ENCODE peak calls at places on chromosomes 5 and 9, in seven cellular contexts. C is fibroblast of the conjunctiva; V is GOT3; Z is natural killer cell; D is activated gamma-delta T cell treated with Interleukin-2 at 50 U/mL for 16 hours; I is activated T-helper 9 cell treated with anti-CD3 and anti-CD28 coated beads, Interleukin-2, amount 50 U/mL, for 16 hours; Y is cardiac muscle cell. P is an unnamed sample.

GRCh38 chr5:95283022-95283615 is 1.8 kb downstream of the MCTP1 start:
- DNase-seq in D (no peak), C (no peak), Z (no peak), I (no peak), V (no peak), Y (no peak), P (peak)

GRCh38 chr9:119398350-119398749 is 29.1 kb upstream of the BRINP1 start:
- DNase-seq in Y (no peak), I (no peak), C (no peak), V (no peak), Z (no peak), D (no peak), P (no peak)

GRCh38 chr5:116658830-116659229 is 84.2 kb upstream of the SEMA6A start:
- DNase-seq in Y (no peak), D (no peak), V (no peak), I (no peak), C (no peak), Z (no peak), P (no peak)

GRCh38 chr9:3526903-3527652 is 1.3 kb upstream of the RFX3 start:
- DNase-seq in V (no peak), Y (peak), C (no peak), I (no peak), Z (no peak), D (peak), P (no peak)

GRCh38 chr9:27395484-27395921 is 98.6 kb upstream of the EQTN start:
- DNase-seq in Z (no peak), I (no peak), D (no peak), V (no peak), C (no peak), Y (peak), P (no peak)

GRCh38 chr5:177098103-177098771 is 11.5 kb downstream of the FGFR4 start:
- DNase-seq in D (no peak), Y (no peak), C (peak), Z (no peak), V (no peak), I (no peak), P (no peak)

GRCh38 chr5:105508519-105508918 is 1945.9 kb upstream of the NUDT12 start:
- DNase-seq in D (no peak), Y (no peak), Z (no peak), C (no peak), V (no peak), I (no peak), P (no peak)

GRCh38 chr5:116234681-116235080 is 149.9 kb downstream of the COMMD10 start:
- DNase-seq in I (no peak), Y (no peak), V (no peak), C (no peak), Z (no peak), D (no peak), P (no peak)

GRCh38 chr5:53172630-53173029 is 63.1 kb upstream of the MOCS2 start:
- DNase-seq in C (no peak), V (no peak), D (no peak), Y (no peak), I (no peak), Z (no peak), P (no peak)

GRCh38 chr9:113635586-113635985 is 172.1 kb downstream of the RGS3 start:
- DNase-seq in Z (no peak), Y (no peak), I (no peak), V (no peak), D (no peak), C (no peak), P (no peak)

GRCh38 chr9:130289711-130290241 is 24.2 kb downstream of the HMCN2 start:
- DNase-seq in D (no peak), C (no peak), Y (no peak), Z (no peak), V (no peak), I (no peak), P (no peak)

GRCh38 chr9:15837079-15837679 is 284.3 kb downstream of the CCDC171 start:
- DNase-seq in V (no peak), I (no peak), C (peak), D (no peak), Y (peak), Z (no peak), P (peak)

GRCh38 chr9:136488247-136489214 is 5.7 kb upstream of the SEC16A start:
- DNase-seq in Z (peak), C (no peak), Y (peak), I (peak), V (no peak), D (peak), P (peak)

GRCh38 chr5:173680660-173681242 is 64.3 kb upstream of the BOD1 start:
- DNase-seq in I (no peak), Z (no peak), Y (no peak), C (no peak), V (no peak), D (no peak), P (no peak)

GRCh38 chr9:92160786-92161185 is 45.6 kb upstream of the SPTLC1 start:
- DNase-seq in C (no peak), Z (no peak), Y (no peak), D (no peak), V (no peak), I (no peak), P (no peak)

GRCh38 chr5:41433552-41434181 is 76.7 kb downstream of the PLCXD3 start:
- DNase-seq in Z (no peak), Y (no peak), I (no peak), C (no peak), D (no peak), V (no peak), P (peak)

GRCh38 chr5:141866111-141866510 is 12.1 kb downstream of the PCDH1 start:
- DNase-seq in C (no peak), Z (no peak), I (no peak), V (no peak), Y (no peak), D (no peak), P (no peak)

GRCh38 chr9:92242115-92242778 is 51.2 kb downstream of the IARS1 start:
- DNase-seq in V (no peak), Y (peak), I (no peak), C (peak), D (no peak), Z (no peak), P (no peak)

GRCh38 chr5:172854451-172854871 is 20.4 kb downstream of the ERGIC1 start:
- DNase-seq in Z (peak), D (no peak), I (no peak), Y (no peak), V (no peak), C (no peak), P (no peak)

GRCh38 chr5:139696167-139696893 is 48.2 kb downstream of the CXXC5 start:
- DNase-seq in Z (no peak), V (no peak), C (no peak), Y (no peak), I (no peak), D (no peak), P (no peak)

GRCh38 chr9:100756217-100756616 is 178.3 kb downstream of the CAVIN4 start:
- DNase-seq in D (no peak), C (no peak), Y (peak), V (no peak), Z (no peak), I (no peak), P (no peak)

GRCh38 chr9:13274901-13275641 is 4.4 kb downstream of the MPDZ start:
- DNase-seq in Z (no peak), I (no peak), C (no peak), D (no peak), Y (no peak), V (no peak), P (no peak)

GRCh38 chr5:95449460-95449859 is 58.3 kb downstream of the FAM81B start:
- DNase-seq in D (no peak), V (no peak), C (no peak), Y (no peak), Z (no peak), I (no peak), P (no peak)

GRCh38 chr9:89935115-89935514 is 330.3 kb downstream of the GADD45G start:
- DNase-seq in Z (no peak), I (no peak), C (no peak), Y (no peak), D (no peak), V (no peak), P (no peak)

GRCh38 chr9:17962747-17963146 is 383.9 kb downstream of the SH3GL2 start:
- DNase-seq in Y (no peak), Z (no peak), V (no peak), C (no peak), D (no peak), I (no peak), P (no peak)

GRCh38 chr5:141734501-141735231 is 52.6 kb upstream of the ARAP3 start:
- DNase-seq in I (no peak), Z (no peak), C (peak), D (peak), Y (peak), V (no peak), P (peak)

GRCh38 chr5:52705720-52706119 is 82.0 kb upstream of the ITGA1 start:
- DNase-seq in I (no peak), Y (no peak), D (no peak), C (no peak), V (no peak), Z (no peak), P (no peak)

P was measured in nephron progenitor cell.